ENCODE peak calls at places on chromosome 17, in eight cellular contexts. One of them, this sample, is unnamed.

GRCh38 chr17:57636985-57637667 is 108.0 kb downstream of the CCDC182 start:
- DNase-seq in ovary: no peak
- DNase-seq in T1000: no peak
- DNase-seq in CD8-positive, alpha-beta T cell: no peak
- DNase-seq in M059J: no peak
- DNase-seq in astrocyte: peak
- DNase-seq in Right ventricle myocardium superior: no peak
- DNase-seq in astrocyte of the spinal cord: peak
- DNase-seq in this sample: no peak

GRCh38 chr17:76561799-76562268 is 22.0 kb downstream of the PRCD start:
- DNase-seq in ovary: no peak
- DNase-seq in astrocyte: peak
- DNase-seq in astrocyte of the spinal cord: peak
- DNase-seq in T1000: no peak
- DNase-seq in M059J: peak
- DNase-seq in Right ventricle myocardium superior: no peak
- DNase-seq in CD8-positive, alpha-beta T cell: no peak
- DNase-seq in this sample: no peak

GRCh38 chr17:77724876-77725615 is 233.5 kb upstream of the TNRC6C start:
- DNase-seq in M059J: no peak
- DNase-seq in astrocyte: no peak
- DNase-seq in astrocyte of the spinal cord: no peak
- DNase-seq in Right ventricle myocardium superior: no peak
- DNase-seq in CD8-positive, alpha-beta T cell: no peak
- DNase-seq in T1000: no peak
- DNase-seq in ovary: no peak
- DNase-seq in this sample: no peak

GRCh38 chr17:49494937-49495841 is at the start of gene NGFR:
- DNase-seq in ovary: peak
- DNase-seq in Right ventricle myocardium superior: peak
- DNase-seq in astrocyte: no peak
- DNase-seq in T1000: no peak
- DNase-seq in CD8-positive, alpha-beta T cell: peak
- DNase-seq in astrocyte of the spinal cord: no peak
- DNase-seq in M059J: peak
- DNase-seq in this sample: no peak

GRCh38 chr17:33086878-33087277 is 95.2 kb downstream of the SPACA3 start:
- DNase-seq in astrocyte of the spinal cord: no peak
- DNase-seq in CD8-positive, alpha-beta T cell: no peak
- DNase-seq in astrocyte: no peak
- DNase-seq in ovary: no peak
- DNase-seq in M059J: no peak
- DNase-seq in T1000: no peak
- DNase-seq in Right ventricle myocardium superior: no peak
- DNase-seq in this sample: no peak

GRCh38 chr17:45298546-45299285 is 18.1 kb downstream of the MAP3K14 start:
- DNase-seq in astrocyte: no peak
- DNase-seq in astrocyte of the spinal cord: no peak
- DNase-seq in T1000: peak
- DNase-seq in ovary: no peak
- DNase-seq in Right ventricle myocardium superior: peak
- DNase-seq in CD8-positive, alpha-beta T cell: no peak
- DNase-seq in M059J: peak
- DNase-seq in this sample: no peak

GRCh38 chr17:44988256-44988942 is 20.3 kb upstream of the C1QL1 start:
- DNase-seq in astrocyte of the spinal cord: no peak
- DNase-seq in Right ventricle myocardium superior: no peak
- DNase-seq in astrocyte: no peak
- DNase-seq in ovary: no peak
- DNase-seq in M059J: no peak
- DNase-seq in CD8-positive, alpha-beta T cell: no peak
- DNase-seq in T1000: no peak
- DNase-seq in this sample: no peak

GRCh38 chr17:7844292-7845154 is 10.3 kb upstream of the TMEM88 start:
- DNase-seq in M059J: peak
- DNase-seq in astrocyte: peak
- DNase-seq in CD8-positive, alpha-beta T cell: peak
- DNase-seq in T1000: peak
- DNase-seq in ovary: peak
- DNase-seq in astrocyte of the spinal cord: peak
- DNase-seq in Right ventricle myocardium superior: peak
- DNase-seq in this sample: no peak

GRCh38 chr17:64083093-64083492 is 46.9 kb downstream of the ERN1 start:
- DNase-seq in T1000: no peak
- DNase-seq in CD8-positive, alpha-beta T cell: no peak
- DNase-seq in ovary: no peak
- DNase-seq in Right ventricle myocardium superior: no peak
- DNase-seq in M059J: no peak
- DNase-seq in astrocyte of the spinal cord: no peak
- DNase-seq in astrocyte: no peak
- DNase-seq in this sample: no peak

GRCh38 chr17:8621585-8621984 is 8.9 kb downstream of the MYH10 start:
- DNase-seq in ovary: no peak
- DNase-seq in astrocyte: peak
- DNase-seq in astrocyte of the spinal cord: peak
- DNase-seq in Right ventricle myocardium superior: no peak
- DNase-seq in CD8-positive, alpha-beta T cell: no peak
- DNase-seq in M059J: peak
- DNase-seq in T1000: no peak
- DNase-seq in this sample: no peak

GRCh38 chr17:40031706-40032105 is 16.5 kb downstream of the CSF3 start:
- DNase-seq in T1000: no peak
- DNase-seq in ovary: no peak
- DNase-seq in astrocyte of the spinal cord: no peak
- DNase-seq in astrocyte: no peak
- DNase-seq in M059J: no peak
- DNase-seq in CD8-positive, alpha-beta T cell: no peak
- DNase-seq in Right ventricle myocardium superior: no peak
- DNase-seq in this sample: no peak

GRCh38 chr17:10025224-10025623 is 120.2 kb upstream of the RCVRN start:
- DNase-seq in T1000: no peak
- DNase-seq in astrocyte: no peak
- DNase-seq in Right ventricle myocardium superior: no peak
- DNase-seq in astrocyte of the spinal cord: no peak
- DNase-seq in ovary: no peak
- DNase-seq in M059J: no peak
- DNase-seq in CD8-positive, alpha-beta T cell: no peak
- DNase-seq in this sample: no peak

GRCh38 chr17:73950515-73950914 is 253.0 kb upstream of the RPL38 start:
- DNase-seq in CD8-positive, alpha-beta T cell: no peak
- DNase-seq in astrocyte: no peak
- DNase-seq in ovary: no peak
- DNase-seq in T1000: no peak
- DNase-seq in Right ventricle myocardium superior: no peak
- DNase-seq in M059J: no peak
- DNase-seq in astrocyte of the spinal cord: no peak
- DNase-seq in this sample: no peak

GRCh38 chr17:79916506-79916905 is 77.3 kb upstream of the CBX4 start:
- DNase-seq in astrocyte of the spinal cord: no peak
- DNase-seq in Right ventricle myocardium superior: no peak
- DNase-seq in astrocyte: no peak
- DNase-seq in CD8-positive, alpha-beta T cell: no peak
- DNase-seq in M059J: no peak
- DNase-seq in ovary: no peak
- DNase-seq in T1000: no peak
- DNase-seq in this sample: no peak

GRCh38 chr17:29693751-29694150 is 71.0 kb upstream of the CORO6 start:
- DNase-seq in astrocyte: no peak
- DNase-seq in ovary: no peak
- DNase-seq in astrocyte of the spinal cord: no peak
- DNase-seq in M059J: no peak
- DNase-seq in Right ventricle myocardium superior: no peak
- DNase-seq in T1000: no peak
- DNase-seq in CD8-positive, alpha-beta T cell: no peak
- DNase-seq in this sample: no peak

GRCh38 chr17:2937331-2938003 is 125.9 kb downstream of the OR1D5 start:
- DNase-seq in ovary: no peak
- DNase-seq in Right ventricle myocardium superior: peak
- DNase-seq in astrocyte: no peak
- DNase-seq in astrocyte of the spinal cord: no peak
- DNase-seq in M059J: peak
- DNase-seq in T1000: no peak
- DNase-seq in CD8-positive, alpha-beta T cell: no peak
- DNase-seq in this sample: no peak

GRCh38 chr17:14337596-14338079 is 36.8 kb downstream of the HS3ST3B1 start:
- DNase-seq in CD8-positive, alpha-beta T cell: no peak
- DNase-seq in ovary: no peak
- DNase-seq in M059J: no peak
- DNase-seq in astrocyte: no peak
- DNase-seq in astrocyte of the spinal cord: no peak
- DNase-seq in T1000: no peak
- DNase-seq in Right ventricle myocardium superior: no peak
- DNase-seq in this sample: no peak

GRCh38 chr17:65660947-65661346 is 99.5 kb upstream of the AXIN2 start:
- DNase-seq in T1000: no peak
- DNase-seq in astrocyte of the spinal cord: peak
- DNase-seq in Right ventricle myocardium superior: no peak
- DNase-seq in M059J: peak
- DNase-seq in astrocyte: peak
- DNase-seq in ovary: no peak
- DNase-seq in CD8-positive, alpha-beta T cell: no peak
- DNase-seq in this sample: no peak

GRCh38 chr17:193426-193810 is 12.0 kb upstream of the DOC2B start:
- DNase-seq in ovary: no peak
- DNase-seq in astrocyte: no peak
- DNase-seq in Right ventricle myocardium superior: peak
- DNase-seq in CD8-positive, alpha-beta T cell: no peak
- DNase-seq in M059J: no peak
- DNase-seq in astrocyte of the spinal cord: no peak
- DNase-seq in T1000: no peak
- DNase-seq in this sample: no peak

GRCh38 chr17:74859439-74860228 is at the start of gene GRIN2C:
- DNase-seq in ovary: peak
- DNase-seq in M059J: no peak
- DNase-seq in astrocyte: no peak
- DNase-seq in T1000: no peak
- DNase-seq in Right ventricle myocardium superior: no peak
- DNase-seq in CD8-positive, alpha-beta T cell: no peak
- DNase-seq in astrocyte of the spinal cord: no peak
- DNase-seq in this sample: no peak

GRCh38 chr17:82219083-82219482 is 6.4 kb upstream of the CCDC57 start:
- DNase-seq in M059J: no peak
- DNase-seq in CD8-positive, alpha-beta T cell: no peak
- DNase-seq in astrocyte of the spinal cord: no peak
- DNase-seq in Right ventricle myocardium superior: no peak
- DNase-seq in astrocyte: no peak
- DNase-seq in ovary: no peak
- DNase-seq in T1000: no peak
- DNase-seq in this sample: no peak

GRCh38 chr17:35010093-35010492 is 29.8 kb downstream of the LIG3 start:
- DNase-seq in M059J: no peak
- DNase-seq in ovary: no peak
- DNase-seq in CD8-positive, alpha-beta T cell: no peak
- DNase-seq in astrocyte of the spinal cord: no peak
- DNase-seq in T1000: no peak
- DNase-seq in Right ventricle myocardium superior: no peak
- DNase-seq in astrocyte: peak
- DNase-seq in this sample: no peak

GRCh38 chr17:21019976-21020575 is 22.7 kb downstream of the USP22 start:
- DNase-seq in T1000: no peak
- DNase-seq in ovary: no peak
- DNase-seq in M059J: no peak
- DNase-seq in astrocyte: no peak
- DNase-seq in astrocyte of the spinal cord: no peak
- DNase-seq in CD8-positive, alpha-beta T cell: peak
- DNase-seq in Right ventricle myocardium superior: peak
- DNase-seq in this sample: no peak

GRCh38 chr17:8639709-8640108 is 9.2 kb upstream of the MYH10 start:
- DNase-seq in CD8-positive, alpha-beta T cell: no peak
- DNase-seq in ovary: no peak
- DNase-seq in M059J: no peak
- DNase-seq in T1000: no peak
- DNase-seq in astrocyte of the spinal cord: no peak
- DNase-seq in astrocyte: no peak
- DNase-seq in Right ventricle myocardium superior: no peak
- DNase-seq in this sample: no peak

GRCh38 chr17:41211845-41212466 is 14.5 kb upstream of the KRTAP9-2 start:
- DNase-seq in T1000: no peak
- DNase-seq in CD8-positive, alpha-beta T cell: no peak
- DNase-seq in Right ventricle myocardium superior: no peak
- DNase-seq in astrocyte of the spinal cord: peak
- DNase-seq in M059J: peak
- DNase-seq in ovary: no peak
- DNase-seq in astrocyte: peak
- DNase-seq in this sample: no peak

GRCh38 chr17:74354123-74354522 is 7.5 kb downstream of the BTBD17 start:
- DNase-seq in M059J: peak
- DNase-seq in T1000: no peak
- DNase-seq in ovary: no peak
- DNase-seq in astrocyte of the spinal cord: no peak
- DNase-seq in astrocyte: no peak
- DNase-seq in CD8-positive, alpha-beta T cell: peak
- DNase-seq in Right ventricle myocardium superior: peak
- DNase-seq in this sample: no peak

GRCh38 chr17:28471531-28472342 is 1.7 kb upstream of the SLC13A2 start:
- DNase-seq in M059J: no peak
- DNase-seq in astrocyte: no peak
- DNase-seq in T1000: no peak
- DNase-seq in CD8-positive, alpha-beta T cell: no peak
- DNase-seq in astrocyte of the spinal cord: no peak
- DNase-seq in ovary: no peak
- DNase-seq in Right ventricle myocardium superior: no peak
- DNase-seq in this sample: no peak

GRCh38 chr17:61431594-61432311 is 20.5 kb upstream of the TBX4 start:
- DNase-seq in CD8-positive, alpha-beta T cell: no peak
- DNase-seq in M059J: peak
- DNase-seq in ovary: no peak
- DNase-seq in astrocyte of the spinal cord: peak
- DNase-seq in T1000: peak
- DNase-seq in astrocyte: no peak
- DNase-seq in Right ventricle myocardium superior: no peak
- DNase-seq in this sample: no peak

GRCh38 chr17:28712037-28712704 is 483 bp upstream of the PROCA1 start:
- DNase-seq in M059J: no peak
- DNase-seq in astrocyte of the spinal cord: no peak
- DNase-seq in CD8-positive, alpha-beta T cell: peak
- DNase-seq in ovary: peak
- DNase-seq in Right ventricle myocardium superior: peak
- DNase-seq in T1000: no peak
- DNase-seq in astrocyte: no peak
- DNase-seq in this sample: no peak

GRCh38 chr17:32780721-32781120 is 96.2 kb downstream of the MYO1D start:
- DNase-seq in T1000: no peak
- DNase-seq in M059J: no peak
- DNase-seq in astrocyte: no peak
- DNase-seq in ovary: no peak
- DNase-seq in CD8-positive, alpha-beta T cell: no peak
- DNase-seq in Right ventricle myocardium superior: no peak
- DNase-seq in astrocyte of the spinal cord: no peak
- DNase-seq in this sample: no peak

GRCh38 chr17:75227729-75228128 is 22.2 kb downstream of the NUP85 start:
- DNase-seq in astrocyte of the spinal cord: no peak
- DNase-seq in Right ventricle myocardium superior: no peak
- DNase-seq in M059J: no peak
- DNase-seq in T1000: no peak
- DNase-seq in ovary: no peak
- DNase-seq in CD8-positive, alpha-beta T cell: no peak
- DNase-seq in astrocyte: no peak
- DNase-seq in this sample: no peak

GRCh38 chr17:19703106-19703775 is 13.1 kb downstream of the SLC47A2 start:
- DNase-seq in Right ventricle myocardium superior: no peak
- DNase-seq in CD8-positive, alpha-beta T cell: no peak
- DNase-seq in M059J: no peak
- DNase-seq in T1000: no peak
- DNase-seq in astrocyte: no peak
- DNase-seq in ovary: no peak
- DNase-seq in astrocyte of the spinal cord: no peak
- DNase-seq in this sample: no peak

GRCh38 chr17:78416791-78417530 is 38.5 kb downstream of the PGS1 start:
- DNase-seq in ovary: no peak
- DNase-seq in Right ventricle myocardium superior: no peak
- DNase-seq in astrocyte of the spinal cord: peak
- DNase-seq in astrocyte: no peak
- DNase-seq in CD8-positive, alpha-beta T cell: no peak
- DNase-seq in T1000: no peak
- DNase-seq in M059J: no peak
- DNase-seq in this sample: no peak

GRCh38 chr17:4988168-4988567 is 693 bp upstream of the CAMTA2 start:
- DNase-seq in astrocyte: no peak
- DNase-seq in ovary: no peak
- DNase-seq in Right ventricle myocardium superior: peak
- DNase-seq in T1000: no peak
- DNase-seq in CD8-positive, alpha-beta T cell: no peak
- DNase-seq in astrocyte of the spinal cord: no peak
- DNase-seq in M059J: no peak
- DNase-seq in this sample: no peak

This sample was measured in omental fat pad.